ENCODE peak calls at places on chromosomes 5 and 9, in nine cellular contexts. R is coronary artery; K is lower lobe of right lung; P is heart left ventricle; E is CD8-positive, alpha-beta memory T cell; M is epithelial cell of prostate; D is neural progenitor cell; Z is ovary; U is gastrocnemius medialis. Y is an unnamed sample.

GRCh38 chr5:24368121-24368520 is 276.7 kb downstream of the CDH10 start:
- DNase-seq in D (no peak), R (no peak), Z (no peak), P (no peak), K (no peak), U (no peak), E (no peak), M (no peak), Y (no peak)

GRCh38 chr9:113504725-113505590 is 41.4 kb downstream of the RGS3 start:
- DNase-seq in E (no peak), Z (no peak), M (no peak), P (no peak), R (no peak), D (no peak), U (no peak), K (peak), Y (no peak)

GRCh38 chr5:2709996-2710689 is 41.3 kb downstream of the IRX2 start:
- DNase-seq in M (no peak), K (no peak), R (no peak), E (no peak), Z (no peak), D (no peak), P (no peak), U (no peak), Y (no peak)

GRCh38 chr5:11046160-11046559 is 285.1 kb upstream of the DAP start:
- DNase-seq in U (no peak), K (no peak), E (no peak), D (peak), Z (no peak), M (no peak), R (no peak), P (no peak), Y (no peak)

GRCh38 chr9:98287383-98287782 is 31.9 kb upstream of the TBC1D2 start:
- DNase-seq in R (no peak), U (no peak), M (no peak), D (peak), K (no peak), P (no peak), Z (no peak), E (no peak), Y (no peak)

GRCh38 chr5:133429046-133429445 is 183.3 kb downstream of the FSTL4 start:
- DNase-seq in Z (no peak), K (no peak), D (no peak), M (no peak), E (no peak), R (no peak), U (no peak), P (no peak), Y (no peak)

GRCh38 chr9:127724012-127724411 is 8.1 kb downstream of the TTC16 start:
- DNase-seq in D (no peak), E (no peak), R (no peak), M (no peak), U (no peak), Z (peak), P (no peak), K (no peak), Y (no peak)

GRCh38 chr9:91714020-91714721 is 235.9 kb downstream of the ROR2 start:
- DNase-seq in R (no peak), U (no peak), P (peak), D (peak), E (no peak), Z (peak), M (no peak), K (peak), Y (no peak)

GRCh38 chr9:127050581-127050980 is 71.9 kb downstream of the ANGPTL2 start:
- DNase-seq in E (no peak), D (no peak), K (no peak), R (no peak), U (no peak), M (no peak), Z (no peak), P (no peak), Y (no peak)

GRCh38 chr9:112203536-112203935 is 28.4 kb upstream of the SUSD1 start:
- DNase-seq in M (no peak), R (no peak), D (no peak), K (no peak), U (no peak), E (no peak), P (no peak), Z (no peak), Y (no peak)

GRCh38 chr5:179131321-179131835 is 71.2 kb downstream of the ZNF354C start:
- DNase-seq in Z (no peak), E (no peak), P (no peak), K (peak), U (no peak), D (no peak), R (no peak), M (no peak), Y (no peak)

GRCh38 chr5:83265318-83265717 is 188.0 kb downstream of the XRCC4 start:
- DNase-seq in U (no peak), P (no peak), M (peak), E (no peak), K (no peak), Z (no peak), D (no peak), R (no peak), Y (no peak)

GRCh38 chr5:132176543-132176945 is 51.1 kb downstream of the P4HA2 start:
- DNase-seq in D (peak), U (no peak), Z (no peak), R (no peak), P (no peak), K (no peak), E (no peak), M (no peak), Y (no peak)

GRCh38 chr5:169299651-169300467 is 1.1 kb downstream of the SLIT3 start:
- DNase-seq in K (no peak), U (no peak), R (peak), Z (peak), E (no peak), M (no peak), D (peak), P (no peak), Y (no peak)

GRCh38 chr9:128933731-128934130 is 12.9 kb downstream of the PHYHD1 start:
- DNase-seq in P (no peak), U (no peak), R (peak), E (no peak), K (no peak), Z (no peak), M (no peak), D (no peak), Y (no peak)

DNA sequence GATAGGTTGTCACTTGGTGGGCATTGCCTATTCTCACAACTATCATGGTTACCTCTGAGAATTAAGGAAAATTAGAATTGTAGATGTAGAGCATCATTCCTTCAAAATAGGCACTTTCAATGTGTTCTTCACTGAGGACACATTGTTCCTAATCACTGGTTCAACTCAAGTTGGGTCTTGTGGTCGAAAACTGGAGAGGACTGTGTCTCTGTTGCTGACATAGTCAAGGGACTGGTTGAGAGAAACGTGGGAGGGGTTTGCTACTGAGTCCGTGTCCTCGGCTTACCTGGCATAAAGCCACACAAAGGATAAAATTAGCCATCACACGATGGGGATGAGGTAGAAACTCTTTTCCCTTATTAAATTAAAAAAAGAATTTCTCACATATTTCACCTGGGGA is 205.9 kb upstream of the CD180 start:
- DNase-seq in R (no peak), U (no peak), P (no peak), K (no peak), E (no peak), Z (no peak), M (no peak), D (no peak), Y (no peak)
- H3K27ac ChIP-seq in R (no peak), U (no peak), P (no peak), K (no peak), E (no peak), Z (no peak), M (no peak), D (no peak), Y (no peak)

DNA sequence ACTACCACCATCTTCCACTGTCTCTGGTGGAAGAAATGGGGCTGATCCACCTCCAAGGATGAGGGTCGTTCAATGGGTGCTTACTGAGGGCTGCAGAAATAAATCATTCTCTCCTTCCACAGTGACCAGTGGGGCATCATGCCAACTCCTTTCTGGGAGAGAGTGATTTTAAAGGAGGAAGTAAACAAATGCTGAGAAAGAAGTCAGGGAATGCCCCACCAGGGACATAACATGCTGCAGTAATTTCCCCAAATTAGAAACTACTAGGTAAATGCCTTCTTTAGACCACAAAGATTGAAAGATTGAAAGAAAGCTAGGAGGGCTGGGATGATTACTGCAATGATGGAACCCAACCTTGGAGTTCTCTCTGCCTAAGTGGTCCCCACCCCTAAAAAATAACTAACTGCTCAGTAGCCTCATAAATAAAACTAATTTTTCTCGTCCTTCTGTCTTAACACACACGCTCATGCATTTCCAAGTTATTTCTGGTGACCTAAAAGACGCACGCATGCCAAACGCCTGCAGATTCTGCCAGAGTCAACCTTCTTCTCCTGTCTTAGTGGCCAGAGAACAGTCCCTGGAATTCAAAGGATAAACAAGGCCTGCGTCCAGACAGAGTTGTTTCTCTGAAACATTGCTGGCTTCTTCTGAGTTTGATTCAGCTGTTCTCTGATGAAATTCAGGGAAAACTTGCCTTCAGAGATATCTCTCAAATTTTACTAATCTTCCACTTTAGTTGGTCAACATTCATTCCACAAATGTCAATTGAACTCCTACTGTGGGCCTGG is 250.0 kb downstream of the NR3C1 start:
- DNase-seq in P (peak), R (peak), Z (peak), M (no peak), E (no peak), K (no peak), D (no peak), U (peak), Y (no peak)
- H3K27ac ChIP-seq in P (peak), R (peak), Z (no peak), M (no peak), E (no peak), K (peak), D (no peak), U (peak), Y (no peak)

GRCh38 chr9:137407590-137408300 is 15.2 kb downstream of the EXD3 start:
- DNase-seq in R (no peak), K (no peak), P (peak), D (no peak), U (no peak), E (no peak), M (no peak), Z (peak), Y (no peak)
- H3K27ac ChIP-seq in R (no peak), K (peak), P (peak), D (no peak), U (peak), E (no peak), M (no peak), Z (peak), Y (no peak)

GRCh38 chr9:104758974-104759373 is 5.0 kb upstream of the NIPSNAP3B start:
- DNase-seq in E (no peak), K (no peak), P (no peak), Z (no peak), M (no peak), D (no peak), R (no peak), U (no peak), Y (no peak)
- H3K27ac ChIP-seq in E (no peak), K (no peak), P (peak), Z (no peak), M (no peak), D (no peak), R (peak), U (peak), Y (no peak)

DNA sequence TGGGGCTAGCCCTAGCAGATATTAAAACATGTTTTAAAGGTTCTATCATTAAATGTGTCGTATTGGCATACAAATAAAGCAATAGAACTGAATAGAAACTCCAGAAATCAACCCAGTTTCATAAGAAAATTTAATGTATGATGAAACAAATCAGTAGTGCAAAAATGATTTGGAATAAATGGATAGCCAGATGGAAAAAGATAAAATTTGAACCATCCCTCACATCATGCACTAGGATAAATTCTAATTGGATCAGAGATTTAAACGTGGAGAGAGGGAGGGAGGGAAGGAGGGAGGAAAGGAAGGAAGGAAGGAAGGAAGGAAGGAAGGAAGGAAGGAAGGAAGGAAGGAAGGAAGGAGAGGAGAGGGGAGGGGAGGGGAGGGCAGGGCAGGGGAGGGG is 235.3 kb downstream of the SEC61B start:
- DNase-seq in P (no peak), D (no peak), E (no peak), K (no peak), U (no peak), R (no peak), M (no peak), Z (no peak), Y (no peak)
- H3K27ac ChIP-seq in P (no peak), D (no peak), E (no peak), K (no peak), U (no peak), R (no peak), M (no peak), Z (no peak), Y (no peak)

GRCh38 chr5:143147382-143147781 is 256.1 kb downstream of the NR3C1 start:
- DNase-seq in K (no peak), P (no peak), E (no peak), Z (no peak), M (no peak), D (no peak), U (no peak), R (no peak), Y (no peak)
- H3K27ac ChIP-seq in K (peak), P (no peak), E (no peak), Z (no peak), M (no peak), D (no peak), U (peak), R (no peak), Y (peak)

GRCh38 chr5:42812620-42813019 is 928 bp upstream of the SELENOP start:
- DNase-seq in K (no peak), M (no peak), P (no peak), R (no peak), U (no peak), Z (no peak), D (no peak), E (no peak), Y (no peak)
- H3K27ac ChIP-seq in K (peak), M (no peak), P (peak), R (peak), U (peak), Z (no peak), D (no peak), E (no peak), Y (peak)

DNA sequence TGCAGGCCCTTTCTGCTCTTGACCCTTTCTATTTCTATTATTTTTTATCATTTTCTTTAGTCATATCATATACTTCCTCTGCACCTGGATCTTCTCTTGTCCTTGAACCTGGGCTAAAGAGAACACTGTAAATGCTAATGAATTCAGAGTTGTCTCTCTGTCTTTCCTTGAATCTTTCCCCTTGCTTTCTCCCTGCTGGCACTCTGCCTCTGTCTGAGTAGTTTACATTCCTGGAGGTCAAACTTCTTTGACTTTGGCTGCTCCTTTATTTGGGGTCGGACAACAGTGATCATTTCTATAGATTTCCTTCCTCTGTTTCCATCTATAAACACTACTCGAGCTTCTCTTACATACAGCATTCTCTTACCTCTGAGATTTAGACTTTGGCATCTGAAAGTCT is 47.1 kb downstream of the IZUMO3 start:
- DNase-seq in K (no peak), M (no peak), D (no peak), Z (no peak), R (no peak), U (no peak), P (no peak), E (no peak), Y (no peak)
- H3K27ac ChIP-seq in K (no peak), M (no peak), D (no peak), Z (no peak), R (no peak), U (no peak), P (no peak), E (no peak), Y (no peak)

GRCh38 chr5:127409923-127410675 is 107.3 kb upstream of the PRRC1 start:
- DNase-seq in D (no peak), Z (no peak), R (no peak), K (no peak), E (no peak), U (peak), M (no peak), P (no peak), Y (no peak)
- H3K27ac ChIP-seq in D (no peak), Z (no peak), R (no peak), K (no peak), E (no peak), U (peak), M (no peak), P (no peak), Y (no peak)

DNA sequence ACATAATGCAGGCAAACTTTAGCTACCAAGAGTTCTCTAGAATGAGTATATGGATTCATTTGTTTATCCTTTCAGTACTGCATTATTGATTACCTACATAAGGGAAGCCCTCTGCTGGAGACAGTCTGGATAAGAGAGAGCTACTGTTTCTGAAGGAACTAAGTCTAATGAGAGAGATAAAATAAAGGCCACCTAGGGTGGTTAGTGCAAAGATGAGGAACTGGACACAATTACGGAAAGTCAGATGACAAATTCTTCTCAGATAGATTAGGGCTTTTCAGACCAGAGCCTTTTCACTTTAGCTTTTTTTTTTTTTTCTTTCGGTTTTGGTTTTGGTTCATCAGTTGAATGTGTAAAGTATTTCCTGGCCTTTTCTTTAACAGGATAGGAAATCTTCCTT is 31.3 kb downstream of the ISOC1 start:
- DNase-seq in E (no peak), M (no peak), K (no peak), Z (no peak), U (no peak), D (peak), P (no peak), R (no peak), Y (no peak)
- H3K27ac ChIP-seq in E (no peak), M (no peak), K (no peak), Z (no peak), U (peak), D (no peak), P (no peak), R (no peak), Y (no peak)